ENCODE peak calls at places on chromosomes 6 and 20, in four cellular contexts. One of them, this sample, is unnamed.
A peak's percentile ranks its signal among the peaks of the same experiment; 100 is the strongest.

GRCh38 chr6:106372838-106373501 is 12.5 kb downstream of the CRYBG1 start:
- DNase-seq in HepG2: no peak
- DNase-seq in K562: no peak
- DNase-seq in H1: no peak
- DNase-seq in this sample: peak; percentile 79

GRCh38 chr6:109075934-109076333 is 18.7 kb downstream of the SESN1 start:
- DNase-seq in H1: no peak
- DNase-seq in HepG2: no peak
- DNase-seq in K562: no peak
- DNase-seq in this sample: no peak

GRCh38 chr6:133241088-133241900 is at the start of gene EYA4:
- DNase-seq in H1: no peak
- DNase-seq in HepG2: no peak
- DNase-seq in K562: no peak
- DNase-seq in this sample: no peak

GRCh38 chr6:34234667-34235604 is 1.7 kb upstream of the HMGA1 start:
- DNase-seq in H1: no peak
- DNase-seq in K562: peak; percentile 88
- DNase-seq in HepG2: no peak
- DNase-seq in this sample: no peak

GRCh38 chr20:32144898-32145662 is 35.6 kb downstream of the TM9SF4 start:
- DNase-seq in K562: no peak
- DNase-seq in H1: no peak
- DNase-seq in HepG2: no peak
- DNase-seq in this sample: no peak

GRCh38 chr20:36656733-36657132 is 10.7 kb upstream of the SLA2 start:
- DNase-seq in K562: no peak
- DNase-seq in HepG2: no peak
- DNase-seq in H1: no peak
- DNase-seq in this sample: no peak

GRCh38 chr20:2237059-2237458 is 58.7 kb upstream of the TGM3 start:
- DNase-seq in H1: no peak
- DNase-seq in HepG2: no peak
- DNase-seq in K562: no peak
- DNase-seq in this sample: no peak

GRCh38 chr6:34580707-34581560 is 24.8 kb upstream of the SPDEF start:
- DNase-seq in HepG2: no peak
- DNase-seq in H1: no peak
- DNase-seq in K562: no peak
- DNase-seq in this sample: no peak

GRCh38 chr20:57657537-57658446 is 37.6 kb upstream of the ZBP1 start:
- DNase-seq in K562: no peak
- DNase-seq in HepG2: peak; percentile 47
- DNase-seq in H1: no peak
- DNase-seq in this sample: no peak

GRCh38 chr20:10540636-10541493 is 105.8 kb downstream of the SLX4IP start:
- DNase-seq in HepG2: peak; percentile 99
- DNase-seq in K562: no peak
- DNase-seq in H1: no peak
- DNase-seq in this sample: peak; percentile 75

GRCh38 chr20:45347936-45348809 is at the start of gene SDC4:
- DNase-seq in K562: peak; percentile 87
- DNase-seq in HepG2: no peak
- DNase-seq in H1: no peak
- DNase-seq in this sample: no peak

DNA sequence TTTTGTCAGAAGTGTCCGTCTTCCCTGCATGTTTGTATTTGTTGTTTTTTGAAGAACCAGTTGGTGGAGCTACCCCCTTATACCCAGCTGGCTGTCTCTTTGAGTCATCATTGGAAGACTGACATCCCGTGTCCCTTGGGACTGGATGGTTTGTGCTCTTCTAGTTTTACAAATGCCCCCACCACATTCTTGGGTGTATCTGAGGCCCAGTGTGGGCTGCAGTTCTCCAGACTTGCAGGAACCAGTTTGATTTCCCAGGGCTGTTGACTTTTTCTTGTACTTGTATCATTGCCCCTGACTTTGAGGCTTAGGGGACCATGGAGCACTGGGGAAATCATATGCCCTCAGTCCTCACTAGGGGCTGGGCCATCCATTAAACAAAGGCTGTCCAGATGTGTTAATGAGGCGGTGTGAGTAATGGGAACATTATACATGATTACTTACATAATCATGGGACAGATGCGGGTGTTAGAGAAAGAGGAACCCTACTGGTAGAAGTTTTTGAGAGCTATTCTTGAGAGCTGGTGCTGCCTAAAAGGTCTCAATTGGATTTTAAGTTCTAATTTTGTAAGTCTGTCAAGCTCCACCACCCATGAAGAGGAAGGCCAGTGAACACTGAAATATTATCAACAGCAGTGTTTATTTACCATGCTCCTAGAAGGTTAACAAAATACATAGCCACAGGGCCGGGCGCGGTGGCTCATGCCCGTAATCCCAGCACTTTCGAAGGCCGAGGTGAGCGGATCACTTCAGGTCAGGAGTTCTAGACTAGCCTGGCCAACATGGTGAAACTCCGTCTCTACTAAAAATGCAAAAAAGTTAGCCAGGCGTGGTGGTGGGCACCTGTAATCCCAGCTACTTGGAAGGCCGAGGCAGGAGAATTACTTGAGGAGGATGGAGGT is 8.5 kb downstream of the JARID2 start:
- DNase-seq in HepG2: peak; percentile 48
- DNase-seq in H1: no peak
- DNase-seq in K562: no peak
- DNase-seq in this sample: no peak
- TF ChIP-seq CTCF in HepG2: peak; percentile 66
- TF ChIP-seq CTCF in H1: no peak
- TF ChIP-seq CTCF in K562: peak; percentile 68
- TF ChIP-seq CTCF in this sample: no peak

DNA sequence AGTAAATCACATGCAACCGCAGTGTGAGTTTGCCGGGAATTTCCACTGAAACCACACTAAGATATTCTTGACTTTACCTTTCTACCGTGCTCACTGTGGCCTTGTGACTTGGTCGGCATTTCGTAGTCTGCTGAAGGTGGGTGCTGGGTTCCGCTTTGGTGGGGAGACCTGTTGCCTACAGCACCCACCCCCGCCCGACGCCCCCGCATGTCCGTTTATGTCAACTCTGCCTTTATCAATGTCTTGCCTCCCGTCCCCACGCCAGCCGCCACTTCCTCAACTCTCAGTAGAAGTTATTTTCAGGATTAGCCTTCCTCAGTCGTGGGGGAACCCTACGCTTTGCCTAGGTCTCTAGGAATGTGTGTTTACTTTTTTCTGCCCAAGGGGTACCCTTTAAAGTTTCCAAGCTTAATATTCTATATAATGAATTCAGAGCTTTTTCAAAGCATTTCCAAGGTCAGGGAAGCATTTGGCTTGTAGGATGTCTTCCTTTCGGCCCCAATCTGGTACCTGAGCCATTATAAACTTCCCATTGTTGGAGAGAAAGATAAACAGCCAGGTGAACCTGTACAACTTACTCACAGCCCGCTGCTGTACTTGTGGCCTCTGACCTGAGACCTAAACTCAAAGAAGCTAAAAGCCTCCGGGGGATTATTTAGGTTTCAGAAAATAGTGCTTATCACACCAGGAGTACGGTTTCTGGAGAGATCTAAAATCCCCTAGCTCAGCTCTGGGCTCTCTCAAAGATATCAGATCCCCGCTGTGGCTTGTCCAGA is 54.2 kb downstream of the TBC1D7 start:
- DNase-seq in HepG2: no peak
- DNase-seq in K562: peak; percentile 75
- DNase-seq in H1: no peak
- DNase-seq in this sample: no peak
- H3K79me2 ChIP-seq in HepG2: no peaks in the 10 kb centered on the region
- H3K79me2 ChIP-seq in K562: peaks cover 55% of the 10 kb centered on the region
- H3K79me2 ChIP-seq in H1: no peaks in the 10 kb centered on the region
- H3K79me2 ChIP-seq in this sample: no peaks in the 10 kb centered on the region

DNA sequence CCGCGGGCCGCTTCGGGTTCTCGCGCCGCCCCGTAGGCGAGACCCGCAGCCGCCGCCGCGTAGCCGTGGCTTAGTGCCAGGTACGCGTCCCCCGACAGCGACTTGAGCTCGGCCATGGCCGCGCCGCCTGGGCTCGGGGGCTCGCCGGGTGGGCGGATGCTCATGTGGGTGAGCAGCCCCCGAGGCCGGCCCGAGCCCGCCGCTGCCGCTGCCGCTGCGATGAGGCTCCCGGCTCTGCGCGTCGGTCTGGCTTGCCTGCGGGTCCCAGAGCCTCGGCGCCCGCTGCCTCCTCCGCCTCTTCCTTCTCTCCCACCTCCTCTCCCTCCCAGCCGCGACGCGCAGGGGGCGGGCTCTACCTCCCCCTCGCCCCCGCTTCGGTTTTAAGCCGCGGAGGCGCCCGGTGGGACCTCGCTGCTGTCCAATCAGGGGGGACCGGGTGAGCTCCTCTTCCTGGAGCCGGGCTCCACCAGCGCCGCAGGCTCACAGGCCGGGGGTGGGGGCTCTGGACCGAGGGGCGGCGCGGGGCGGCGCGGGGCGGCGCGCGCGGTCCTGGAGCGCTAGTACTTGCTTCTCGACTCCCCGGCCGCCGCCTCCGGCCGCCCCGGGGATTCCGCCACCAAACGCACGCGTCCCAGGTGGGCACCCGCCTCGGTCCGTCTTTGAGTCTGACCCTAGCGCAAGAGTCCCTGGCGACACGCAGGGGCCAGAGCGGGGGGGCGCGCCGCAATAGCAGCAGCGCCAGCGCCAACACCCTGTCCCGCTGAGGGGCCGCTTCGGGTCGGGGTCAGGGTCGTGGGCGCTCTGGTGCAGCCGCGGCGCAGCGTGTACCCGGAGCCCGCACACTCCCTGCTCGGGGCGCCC is at the start of gene BHLHE23:
- DNase-seq in HepG2: no peak
- DNase-seq in K562: no peak
- DNase-seq in H1: no peak
- DNase-seq in this sample: no peak
- TF ChIP-seq FOSL1 in HepG2: no peak
- TF ChIP-seq FOSL1 in K562: no peak
- TF ChIP-seq FOSL1 in H1: no peak
- TF ChIP-seq FOSL1 in this sample: no peak

DNA sequence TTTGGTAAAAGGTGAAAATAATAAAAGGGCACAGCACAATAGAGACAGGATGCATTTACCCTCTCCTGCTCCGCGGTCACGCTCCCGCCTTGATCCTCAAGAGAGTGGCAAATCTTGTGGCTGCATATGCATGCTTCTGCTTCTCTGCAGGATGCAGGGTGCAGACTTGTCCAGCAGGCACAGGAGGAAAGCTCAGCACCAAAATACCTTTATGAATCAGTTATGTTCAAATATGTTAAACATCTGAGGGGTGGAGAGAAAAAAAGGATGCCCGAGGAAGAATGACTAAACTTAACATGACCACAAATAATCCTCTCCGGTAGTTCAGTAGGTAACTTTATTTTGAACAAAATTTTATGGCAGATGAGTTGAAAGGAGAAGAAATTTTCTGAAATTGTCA is 366.1 kb upstream of the SOX4 start:
- DNase-seq in H1: no peak
- DNase-seq in K562: no peak
- DNase-seq in HepG2: no peak
- DNase-seq in this sample: no peak
- TF ChIP-seq CTCF in H1: no peak
- TF ChIP-seq CTCF in K562: no peak
- TF ChIP-seq CTCF in HepG2: no peak
- TF ChIP-seq CTCF in this sample: no peak

GRCh38 chr6:144351741-144352140 is 66.6 kb downstream of the UTRN start:
- DNase-seq in K562: no peak
- DNase-seq in H1: no peak
- DNase-seq in HepG2: no peak
- DNase-seq in this sample: no peak
- H3K79me2 ChIP-seq in K562: no peaks in the 10 kb centered on the region
- H3K79me2 ChIP-seq in H1: peaks cover 58% of the 10 kb centered on the region
- H3K79me2 ChIP-seq in HepG2: peaks cover 96% of the 10 kb centered on the region
- H3K79me2 ChIP-seq in this sample: no peaks in the 10 kb centered on the region

GRCh38 chr20:40442181-40442963 is 246.7 kb downstream of the MAFB start:
- DNase-seq in H1: no peak
- DNase-seq in K562: no peak
- DNase-seq in HepG2: no peak
- DNase-seq in this sample: no peak
- TF ChIP-seq FOSL1 in H1: peak; percentile 69
- TF ChIP-seq FOSL1 in K562: no peak
- TF ChIP-seq FOSL1 in HepG2: no peak
- TF ChIP-seq FOSL1 in this sample: no peak

DNA sequence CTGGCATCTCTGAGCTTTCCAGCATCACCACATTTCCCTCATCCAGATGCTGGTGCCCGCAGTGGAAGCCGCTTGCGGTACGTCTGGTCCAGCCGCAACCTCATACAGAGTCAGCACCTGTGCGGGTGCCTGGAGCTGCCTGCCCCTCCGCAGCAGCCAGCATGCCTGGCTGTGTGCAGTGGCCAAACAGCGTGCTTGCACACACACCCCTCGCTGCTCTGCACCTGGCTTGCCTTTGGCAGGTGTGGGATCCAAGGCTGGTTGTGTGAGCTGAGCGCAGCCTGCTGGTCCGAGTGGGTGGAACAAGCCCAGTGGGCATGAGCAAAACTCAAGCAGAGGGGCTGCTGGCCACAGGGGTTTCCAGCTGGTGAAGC is 3.1 kb upstream of the HINT3 start:
- DNase-seq in H1: no peak
- DNase-seq in K562: no peak
- DNase-seq in HepG2: peak; percentile 74
- DNase-seq in this sample: no peak
- TF ChIP-seq CTCF in H1: peak; percentile 81
- TF ChIP-seq CTCF in K562: peak; percentile 28
- TF ChIP-seq CTCF in HepG2: peak; percentile 99
- TF ChIP-seq CTCF in this sample: no peak

GRCh38 chr6:129663531-129663930 is 46.4 kb downstream of the ARHGAP18 start:
- DNase-seq in HepG2: no peak
- DNase-seq in K562: no peak
- DNase-seq in H1: no peak
- DNase-seq in this sample: no peak
- H3K79me2 ChIP-seq in HepG2: peaks cover 100% of the 10 kb centered on the region
- H3K79me2 ChIP-seq in K562: peaks cover 51% of the 10 kb centered on the region
- H3K79me2 ChIP-seq in H1: no peaks in the 10 kb centered on the region
- H3K79me2 ChIP-seq in this sample: peaks cover 82% of the 10 kb centered on the region

DNA sequence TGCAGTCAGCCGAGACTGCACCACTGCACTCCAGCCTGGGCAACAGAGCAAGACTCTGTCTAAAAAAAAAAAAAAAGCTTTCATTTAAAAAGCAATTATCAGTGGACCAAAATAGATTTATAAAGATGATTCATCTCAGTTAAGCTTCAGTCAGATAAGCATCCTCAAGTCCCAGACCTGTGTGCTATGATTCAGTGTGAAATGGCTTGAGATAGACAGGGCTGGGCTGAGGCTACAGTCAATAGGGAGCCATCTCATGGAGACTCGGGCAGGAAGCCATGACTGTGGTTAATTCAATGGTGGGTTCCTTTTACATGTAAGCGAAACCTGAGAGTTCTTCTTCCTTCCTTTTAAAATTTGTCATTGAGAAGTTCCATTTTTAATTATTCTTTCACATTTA is 276.0 kb downstream of the TFAP2A start:
- DNase-seq in H1: no peak
- DNase-seq in HepG2: no peak
- DNase-seq in K562: no peak
- DNase-seq in this sample: no peak
- TF ChIP-seq FOSL1 in H1: no peak
- TF ChIP-seq FOSL1 in HepG2: no peak
- TF ChIP-seq FOSL1 in K562: peak; percentile 53
- TF ChIP-seq FOSL1 in this sample: no peak

GRCh38 chr6:52362443-52363221 is 681 bp downstream of the PAQR8 start:
- DNase-seq in H1: no peak
- DNase-seq in K562: peak; percentile 63
- DNase-seq in HepG2: no peak
- DNase-seq in this sample: no peak
- TF ChIP-seq CTCF in H1: no peak
- TF ChIP-seq CTCF in K562: peak; percentile 44
- TF ChIP-seq CTCF in HepG2: peak; percentile 49
- TF ChIP-seq CTCF in this sample: no peak